ENCODE peak calls at places on chromosomes 7 and 10, in nine cellular contexts. C, T, F, Y, N, I, U, D and X are unnamed samples.

GRCh38 chr10:103145046-103145445 is 48.0 kb downstream of the NT5C2 start:
- DNase-seq in C (no peak), T (peak; percentile 71), F (no peak), Y (peak; percentile 67), N (no peak), I (no peak), U (no peak), D (no peak), X (no peak)

GRCh38 chr10:89643431-89643811 is 1.6 kb downstream of the PANK1 start:
- DNase-seq in C (no peak), T (no peak), F (no peak), Y (no peak), N (no peak), I (no peak), U (no peak), D (no peak), X (no peak)

GRCh38 chr7:1024331-1024761 is 20.0 kb upstream of the GPR146 start:
- DNase-seq in C (no peak), T (no peak), F (peak; percentile 81), Y (no peak), N (no peak), I (no peak), U (no peak), D (no peak), X (no peak)

GRCh38 chr7:99142727-99143521 is 984 bp downstream of the SMURF1 start:
- DNase-seq in C (peak; percentile 99), T (peak; percentile 90), F (peak; percentile 96), Y (peak; percentile 96), N (peak; percentile 75), I (peak; percentile 99), U (peak; percentile 73), D (peak; percentile 98), X (peak; percentile 98)

GRCh38 chr7:101017099-101017777 is 2.6 kb upstream of the MUC17 start:
- DNase-seq in C (peak; percentile 68), T (peak; percentile 80), F (peak; percentile 63), Y (peak; percentile 87), N (peak; percentile 73), I (peak; percentile 87), U (peak; percentile 30), D (peak; percentile 65), X (peak; percentile 90)

GRCh38 chr7:158837790-158838189 is 8.5 kb upstream of the ESYT2 start:
- DNase-seq in C (no peak), T (no peak), F (no peak), Y (no peak), N (no peak), I (peak; percentile 26), U (no peak), D (no peak), X (no peak)

GRCh38 chr10:92886334-92886961 is 38.1 kb downstream of the EXOC6 start:
- DNase-seq in C (no peak), T (no peak), F (no peak), Y (no peak), N (no peak), I (no peak), U (peak; percentile 57), D (no peak), X (no peak)

GRCh38 chr10:63819753-63820347 is 298.6 kb downstream of the REEP3 start:
- DNase-seq in C (peak; percentile 59), T (peak; percentile 76), F (peak; percentile 31), Y (peak; percentile 78), N (peak; percentile 41), I (peak; percentile 88), U (no peak), D (peak; percentile 79), X (peak; percentile 90)

DNA sequence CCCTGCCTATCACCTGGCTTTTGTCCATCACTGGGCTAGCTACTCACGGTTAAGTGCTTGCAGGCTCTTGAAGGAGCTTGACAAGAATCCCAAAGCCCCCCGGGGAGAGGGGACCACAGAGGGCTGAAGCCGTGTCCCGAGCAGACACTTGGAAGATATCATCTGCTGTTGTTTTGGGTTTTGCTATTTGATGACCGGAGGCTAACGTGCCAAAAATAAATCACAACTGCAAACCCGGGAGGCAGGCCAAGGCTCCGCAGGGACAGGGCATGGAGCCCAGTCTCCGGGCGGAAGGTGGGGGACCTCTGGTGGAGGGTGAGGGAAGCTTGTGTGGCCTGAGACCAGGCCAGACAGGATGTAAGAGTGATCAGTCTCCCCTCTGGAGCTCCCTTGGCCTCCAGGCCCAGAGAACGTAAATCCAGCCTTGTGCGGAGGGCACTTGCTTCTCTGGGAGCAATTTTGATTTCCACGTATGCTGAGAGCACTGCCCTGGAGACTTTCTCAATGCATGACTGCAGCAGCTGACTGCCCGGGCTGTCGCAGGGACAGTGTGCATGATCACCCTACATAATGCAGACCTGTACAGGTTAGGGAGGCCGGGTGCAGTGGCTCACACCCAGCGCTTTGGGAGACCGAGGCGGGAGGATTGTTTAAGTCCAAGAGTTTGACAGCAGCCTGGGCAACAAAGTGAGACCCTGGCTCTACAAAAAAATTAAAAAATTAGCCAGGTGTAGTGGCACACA is at the start of gene PHKG1:
- DNase-seq in C (peak; percentile 61), T (peak; percentile 91), F (no peak), Y (peak; percentile 91), N (peak; percentile 74), I (peak; percentile 80), U (no peak), D (no peak), X (peak; percentile 87)
- TF ChIP-seq CTCF in C (peak; percentile 21), T (peak; percentile 72), F (no peak), Y (peak; percentile 69), N (peak; percentile 80), I (peak; percentile 63), U (peak; percentile 74), D (no peak), X (peak; percentile 49)

DNA sequence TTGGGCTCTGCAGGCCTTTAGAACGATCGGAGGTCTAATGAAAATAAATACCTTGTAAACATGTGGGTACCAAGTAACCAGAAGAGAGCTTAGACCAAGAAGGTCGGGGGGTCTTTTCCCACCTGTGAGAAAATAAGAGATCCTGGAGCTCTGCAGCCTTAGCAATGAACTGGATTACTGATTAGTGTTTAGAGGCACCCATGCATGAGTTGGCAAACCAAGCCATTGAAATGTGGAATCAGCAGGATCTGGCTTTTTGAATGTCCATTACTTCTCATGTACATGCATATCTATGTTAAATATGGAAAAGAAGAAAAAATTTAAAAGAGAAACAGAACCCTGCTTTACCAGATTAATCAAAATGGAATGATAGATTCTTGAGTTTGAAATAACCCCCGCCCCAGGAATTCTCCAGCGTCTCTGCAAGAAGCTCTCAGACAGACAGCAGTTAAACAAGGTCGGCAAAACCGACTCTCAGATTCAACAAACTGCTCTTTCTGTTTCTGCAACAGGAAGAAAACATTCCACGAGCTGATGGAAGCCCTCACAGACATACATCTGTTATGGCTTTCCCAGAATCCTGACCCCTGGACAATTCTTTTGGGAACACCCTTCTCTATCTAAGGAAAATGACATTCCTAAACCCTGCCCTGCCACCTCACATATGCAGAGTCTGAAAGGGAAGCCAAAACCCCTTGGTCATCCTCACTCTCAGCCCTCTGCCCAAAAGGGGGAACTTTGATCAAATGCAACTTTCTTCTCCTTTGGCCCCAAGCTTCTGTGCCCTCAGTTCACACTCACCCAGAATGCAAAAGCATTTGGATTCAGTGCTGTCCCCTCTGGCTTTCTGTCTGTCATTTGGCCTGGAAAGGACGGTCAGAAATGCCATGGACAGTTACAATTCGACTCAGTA is 78.7 kb upstream of the EN2 start:
- DNase-seq in C (no peak), T (no peak), F (no peak), Y (no peak), N (no peak), I (no peak), U (no peak), D (no peak), X (no peak)
- TF ChIP-seq CTCF in C (no peak), T (no peak), F (no peak), Y (no peak), N (no peak), I (no peak), U (no peak), D (no peak), X (no peak)

GRCh38 chr10:10930979-10931743 is 86.5 kb upstream of the CELF2 start:
- DNase-seq in C (no peak), T (no peak), F (no peak), Y (no peak), N (no peak), I (peak; percentile 53), U (no peak), D (no peak), X (no peak)
- TF ChIP-seq CTCF in C (no peak), T (no peak), F (no peak), Y (no peak), N (peak; percentile 6), I (peak; percentile 72), U (peak; percentile 35), D (no peak), X (peak; percentile 25)

DNA sequence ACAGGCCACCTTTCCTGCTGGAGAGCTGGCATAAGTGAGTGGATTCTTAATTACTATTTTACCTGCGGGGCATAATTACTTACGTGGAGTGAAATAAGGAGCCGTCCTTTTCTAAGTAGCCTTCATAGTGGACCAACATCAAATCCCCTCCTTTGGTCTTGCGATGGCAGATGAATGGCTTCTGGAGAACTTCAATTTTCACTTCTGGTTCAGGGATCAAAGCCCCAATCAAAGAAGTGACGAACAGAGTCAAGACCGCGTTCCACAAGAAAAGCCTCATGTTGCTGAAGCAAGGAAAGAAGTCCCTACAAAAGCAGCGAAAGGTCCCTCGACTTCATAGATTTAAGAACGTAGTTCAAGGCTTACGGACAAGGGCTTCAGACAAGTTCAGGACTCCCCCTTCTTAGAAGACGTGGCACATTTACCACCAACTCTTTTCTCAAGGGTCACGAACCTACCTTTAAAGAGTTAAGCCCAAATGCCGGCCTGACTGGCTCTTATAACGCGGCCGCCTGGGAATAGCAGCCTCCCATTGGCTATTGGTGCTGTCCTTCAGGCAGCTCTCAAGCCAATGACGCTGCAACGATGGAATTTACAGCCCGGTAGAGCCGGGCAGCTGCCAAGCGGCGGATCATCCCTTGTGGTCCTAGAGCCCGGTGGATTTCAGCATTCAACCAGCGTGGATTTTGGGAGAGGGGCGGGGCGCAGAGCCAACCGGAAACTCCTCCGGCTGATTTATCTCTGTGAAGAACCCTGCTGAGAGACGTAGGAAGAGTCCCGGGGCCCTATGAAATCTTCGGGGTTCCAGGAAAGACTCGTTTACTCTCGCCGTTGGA is at the start of gene FKBP14:
- DNase-seq in C (peak; percentile 98), T (peak; percentile 100), F (peak; percentile 95), Y (peak; percentile 100), N (peak; percentile 99), I (peak; percentile 99), U (peak; percentile 96), D (peak; percentile 92), X (peak; percentile 97)
- TF ChIP-seq CTCF in C (no peak), T (no peak), F (no peak), Y (no peak), N (no peak), I (no peak), U (no peak), D (no peak), X (no peak)

GRCh38 chr7:103073989-103074518 is 542 bp downstream of the FBXL13 start:
- DNase-seq in C (peak; percentile 50), T (no peak), F (no peak), Y (peak; percentile 10), N (no peak), I (no peak), U (no peak), D (no peak), X (no peak)

GRCh38 chr7:103076767-103077166 is 1.8 kb downstream of the ARMC10 start:
- DNase-seq in C (no peak), T (no peak), F (no peak), Y (no peak), N (no peak), I (no peak), U (no peak), D (no peak), X (no peak)

GRCh38 chr7:103077318-103077717 is 2.4 kb downstream of the ARMC10 start:
- DNase-seq in C (no peak), T (no peak), F (no peak), Y (no peak), N (no peak), I (no peak), U (no peak), D (no peak), X (no peak)

GRCh38 chr7:103075337-103075918 is 488 bp downstream of the ARMC10 start:
- DNase-seq in C (peak; percentile 52), T (peak; percentile 34), F (peak; percentile 71), Y (peak; percentile 46), N (no peak), I (peak; percentile 91), U (no peak), D (no peak), X (no peak)

GRCh38 chr7:103074519-103075336 is at the start of the genes ARMC10 and FBXL13:
- DNase-seq in C (peak; percentile 91), T (peak; percentile 88), F (peak; percentile 86), Y (peak; percentile 87), N (peak; percentile 67), I (peak; percentile 95), U (peak; percentile 63), D (peak; percentile 92), X (peak; percentile 96)
- TF ChIP-seq CTCF in C (no peak), T (no peak), F (no peak), Y (peak; percentile 5), N (no peak), I (peak; percentile 41), U (peak; percentile 27), D (peak; percentile 9), X (peak; percentile 23)